ENCODE peak calls at places on chromosomes 1 and 21, in six cellular contexts. C is transverse colon, H is fibroblast of lung, A is adrenal gland, S is uterus, L is sigmoid colon. T is an unnamed sample.

GRCh38 chr1:96843196-96843595 is 121.6 kb downstream of the PTBP2 start:
- DNase-seq in S (no peak), C (no peak), H (peak; percentile 59), A (no peak), L (no peak), T (no peak)

GRCh38 chr1:93844262-93845045 is 34.6 kb downstream of the DNTTIP2 start:
- DNase-seq in C (peak; percentile 40), A (peak; percentile 46), S (peak; percentile 34), L (peak; percentile 69), H (peak; percentile 88), T (peak; percentile 73)

GRCh38 chr1:96145486-96145885 is 576.1 kb upstream of the PTBP2 start:
- DNase-seq in L (no peak), C (no peak), S (no peak), H (peak; percentile 22), A (no peak), T (no peak)

GRCh38 chr1:51044834-51045233 is 57.2 kb upstream of the C1orf185 start:
- DNase-seq in H (peak; percentile 35), L (no peak), S (no peak), C (no peak), A (no peak), T (no peak)

GRCh38 chr1:69315416-69315815 is 252.3 kb upstream of the LRRC7 start:
- DNase-seq in L (no peak), C (no peak), H (no peak), A (no peak), S (no peak), T (peak; percentile 49)

GRCh38 chr1:14281412-14281811 is 317.1 kb upstream of the KAZN start:
- DNase-seq in C (no peak), L (no peak), A (no peak), S (no peak), H (no peak), T (no peak)

GRCh38 chr1:233635765-233636502 is 22.0 kb downstream of the KCNK1 start:
- DNase-seq in A (no peak), L (no peak), S (no peak), H (peak; percentile 60), C (no peak), T (peak; percentile 79)

GRCh38 chr1:111369645-111370044 is 57.9 kb downstream of the OVGP1 start:
- DNase-seq in H (no peak), C (no peak), A (no peak), S (no peak), L (no peak), T (no peak)

GRCh38 chr21:45997205-45997494 is 15.6 kb downstream of the COL6A1 start:
- DNase-seq in A (peak; percentile 1), C (no peak), S (no peak), L (no peak), H (no peak), T (no peak)

GRCh38 chr1:59427155-59427554 is 130.3 kb downstream of the FGGY start:
- DNase-seq in L (no peak), H (no peak), C (no peak), A (peak; percentile 22), S (no peak), T (no peak)

GRCh38 chr1:59427784-59428183 is 130.9 kb downstream of the FGGY start:
- DNase-seq in C (no peak), L (no peak), A (no peak), H (no peak), S (no peak), T (no peak)

GRCh38 chr1:59421232-59421920 is 124.5 kb downstream of the FGGY start:
- DNase-seq in S (no peak), H (no peak), A (no peak), C (no peak), L (no peak), T (no peak)

GRCh38 chr1:59418361-59418760 is 121.5 kb downstream of the FGGY start:
- DNase-seq in H (no peak), S (no peak), A (no peak), C (no peak), L (no peak), T (no peak)

GRCh38 chr1:59422921-59423575 is 126.2 kb downstream of the FGGY start:
- DNase-seq in S (peak; percentile 54), H (peak; percentile 80), C (peak; percentile 72), A (peak; percentile 93), L (peak; percentile 87), T (no peak)
- H3K27ac ChIP-seq in S (peak overlapping the region; percentile 58), H (no peak overlapping the region), C (peak overlapping the region; percentile 28), A (no peak overlapping the region), L (peak overlapping the region; percentile 47), T (no peak overlapping the region)

DNA sequence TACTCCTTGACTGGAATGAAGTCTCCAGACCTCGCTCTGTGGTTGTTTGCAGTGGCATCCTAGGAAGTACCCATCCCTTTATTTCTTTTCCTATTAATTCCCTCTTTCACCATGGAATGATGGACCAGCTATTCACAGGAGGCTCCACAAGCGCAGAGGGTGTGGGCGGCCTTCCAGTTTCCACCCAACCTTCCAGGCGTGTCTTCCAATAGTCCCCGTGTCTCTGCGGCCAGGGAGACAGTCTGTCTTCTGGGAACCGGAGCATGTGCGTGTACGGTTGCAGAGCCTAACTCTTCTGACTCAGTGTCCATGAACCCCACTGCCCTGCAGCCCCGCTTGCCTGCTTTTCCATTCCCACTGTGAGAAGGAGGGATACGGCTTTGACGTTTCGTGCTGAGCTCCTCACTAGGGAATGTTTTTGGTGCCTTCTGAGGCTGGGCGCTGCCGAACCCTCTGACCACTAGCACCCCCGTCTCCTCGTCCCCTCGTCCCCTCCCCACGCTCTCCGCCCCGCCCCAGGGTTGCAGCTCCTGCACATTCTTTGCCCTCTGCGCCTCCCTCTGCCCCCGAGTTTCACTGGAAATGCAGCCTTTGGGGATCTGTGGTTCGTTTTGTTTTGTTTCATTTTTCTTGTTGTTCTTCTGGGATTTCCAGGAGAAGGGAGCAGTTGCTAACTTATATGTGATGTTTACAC is 26.3 kb upstream of the FAM3B start:
- DNase-seq in S (no peak), A (no peak), H (no peak), L (no peak), C (no peak), T (no peak)
- H3K4me3 ChIP-seq in S (no peak overlapping the region), A (no peak overlapping the region), H (peak overlapping the region; percentile 3), L (peak overlapping the region; percentile 8), C (no peak overlapping the region), T (no peak overlapping the region)

GRCh38 chr1:107899655-107900054 is 65.3 kb downstream of the VAV3 start:
- DNase-seq in L (no peak), C (no peak), S (no peak), H (no peak), A (no peak), T (no peak)

GRCh38 chr1:107896946-107897345 is 68.0 kb downstream of the VAV3 start:
- DNase-seq in L (no peak), H (no peak), A (no peak), S (no peak), C (no peak), T (no peak)

GRCh38 chr1:107895403-107896181 is 69.4 kb downstream of the VAV3 start:
- DNase-seq in A (no peak), L (no peak), S (no peak), C (no peak), H (no peak), T (no peak)

GRCh38 chr1:107900083-107900945 is 64.7 kb downstream of the VAV3 start:
- DNase-seq in A (no peak), S (no peak), H (no peak), C (no peak), L (no peak), T (no peak)

GRCh38 chr1:107897428-107898339 is 67.3 kb downstream of the VAV3 start:
- DNase-seq in C (peak; percentile 11), S (no peak), L (no peak), H (no peak), A (no peak), T (no peak)
- TF ChIP-seq CTCF in C (no peak), S (no peak), L (no peak), H (no peak), A (no peak), T (no peak)

DNA sequence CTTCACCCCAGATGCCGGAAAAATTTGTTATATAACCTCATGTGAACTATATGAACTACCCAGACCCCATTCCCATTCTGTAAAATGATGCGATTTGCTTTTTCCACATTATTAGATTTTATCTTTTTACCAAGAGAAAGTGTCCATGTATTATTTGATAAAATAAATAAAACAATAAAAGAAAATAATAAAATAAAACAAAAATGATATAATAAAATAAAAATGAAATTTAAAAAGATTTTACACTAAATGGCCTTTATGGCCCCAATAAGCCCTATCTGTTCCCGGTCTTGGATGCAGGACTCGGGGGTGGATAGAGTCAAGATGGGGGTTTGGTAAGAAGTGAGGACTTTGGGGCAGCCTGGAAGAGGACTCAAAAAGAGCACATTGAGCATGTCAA is 357.2 kb downstream of the MATN1 start:
- DNase-seq in S (no peak), C (no peak), A (no peak), L (no peak), H (no peak), T (no peak)
- H3K27ac ChIP-seq in S (no peak overlapping the region), C (no peak overlapping the region), A (no peak overlapping the region), L (no peak overlapping the region), H (no peak overlapping the region), T (no peak overlapping the region)

DNA sequence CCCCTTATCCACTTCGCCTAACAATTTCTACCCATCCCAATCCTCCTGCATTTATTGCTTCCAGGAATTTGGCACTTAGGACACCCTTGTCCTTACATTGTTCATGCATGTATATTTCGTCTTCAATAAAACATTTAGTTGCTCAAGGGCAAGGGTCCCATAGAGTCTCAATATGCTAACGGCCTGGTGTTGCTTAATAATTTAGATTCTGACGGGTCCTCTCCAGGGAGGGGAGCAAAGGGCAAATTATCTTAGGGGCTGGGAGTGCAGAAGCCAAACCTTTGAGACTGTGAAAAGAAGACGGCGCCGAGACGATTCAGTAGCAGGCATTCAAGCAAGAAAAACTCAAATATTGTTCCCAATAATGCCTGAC is 468 bp upstream of the CR1L start:
- DNase-seq in L (no peak), S (no peak), C (no peak), A (no peak), H (no peak), T (no peak)
- H3K4me3 ChIP-seq in L (peak overlapping the region; percentile 53), S (peak overlapping the region; percentile 46), C (no peak overlapping the region), A (peak overlapping the region; percentile 41), H (peak overlapping the region; percentile 69), T (no peak overlapping the region)

DNA sequence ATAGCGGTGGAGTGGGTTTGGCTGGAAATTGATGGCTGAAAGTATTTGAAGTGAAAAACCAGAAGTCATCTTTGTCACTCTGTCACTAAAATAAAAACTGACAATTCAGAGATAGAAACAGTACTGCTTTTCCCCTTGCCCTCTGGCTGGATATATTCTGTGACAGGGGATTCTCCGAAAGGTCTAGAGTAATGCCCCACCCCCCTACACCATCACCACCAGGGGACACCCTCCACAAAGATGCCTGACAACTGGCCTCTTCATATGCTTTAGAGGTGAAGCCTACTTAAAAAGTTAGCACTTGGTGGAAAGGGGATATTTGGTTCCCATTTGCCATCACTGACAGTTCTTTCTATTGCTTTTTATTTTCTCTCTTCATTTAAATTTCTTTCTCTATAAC is 73.5 kb downstream of the SGIP1 start:
- DNase-seq in A (no peak), C (no peak), H (no peak), S (no peak), L (no peak), T (peak; percentile 71)
- TF ChIP-seq CTCF in A (no peak), C (no peak), H (no peak), S (no peak), L (no peak), T (peak; percentile 68)

GRCh38 chr1:78284354-78284753 is 206.4 kb upstream of the PTGFR start:
- DNase-seq in H (no peak), C (peak; percentile 21), L (peak; percentile 74), S (no peak), A (peak; percentile 22), T (no peak)
- H3K27ac ChIP-seq in H (no peak overlapping the region), C (no peak overlapping the region), L (no peak overlapping the region), S (no peak overlapping the region), A (no peak overlapping the region), T (no peak overlapping the region)

T was measured in endodermal cell.